ENCODE peak calls at places on chromosomes 2 and 18, in seven cellular contexts. D is tibial nerve, Q is A549, Z is thyroid gland, F is adrenal gland, R is HepG2, G is spleen. K is an unnamed sample.

GRCh38 chr2:72035518-72036172 is 112.0 kb downstream of the CYP26B1 start:
- DNase-seq in Q (no peak), G (peak; percentile 64), F (peak; percentile 34), R (no peak), Z (no peak), D (no peak), K (no peak)

GRCh38 chr2:74524005-74524404 is 2.0 kb downstream of the DQX1 start:
- DNase-seq in Z (no peak), G (peak; percentile 55), R (no peak), Q (no peak), D (no peak), F (no peak), K (no peak)

GRCh38 chr2:47217277-47217676 is 62.2 kb upstream of the STPG4 start:
- DNase-seq in G (no peak), Q (no peak), R (no peak), Z (no peak), D (no peak), F (no peak), K (no peak)

GRCh38 chr2:241570961-241571581 is 12.5 kb downstream of the BOK start:
- DNase-seq in G (peak; percentile 74), F (no peak), R (no peak), Z (no peak), Q (no peak), D (no peak), K (no peak)

GRCh38 chr2:10890706-10891270 is 20.9 kb upstream of the KCNF1 start:
- DNase-seq in R (no peak), Z (no peak), F (no peak), Q (no peak), D (no peak), G (no peak), K (no peak)

GRCh38 chr2:225353579-225354085 is 45.9 kb upstream of the NYAP2 start:
- DNase-seq in D (no peak), F (no peak), Q (no peak), Z (no peak), R (no peak), G (no peak), K (no peak)

GRCh38 chr18:37176307-37176934 is 347.5 kb downstream of the KIAA1328 start:
- DNase-seq in G (no peak), Q (no peak), R (no peak), Z (no peak), D (no peak), F (no peak), K (no peak)

GRCh38 chr2:217973008-217973787 is 29.6 kb downstream of the TNS1 start:
- DNase-seq in G (peak; percentile 40), D (no peak), Q (no peak), F (peak; percentile 6), R (no peak), Z (no peak), K (peak; percentile 14)

GRCh38 chr2:65025453-65026128 is 30.6 kb upstream of the CEP68 start:
- DNase-seq in Z (no peak), Q (no peak), R (peak; percentile 27), D (no peak), F (no peak), G (no peak), K (no peak)

GRCh38 chr2:174138161-174138560 is 110.2 kb downstream of the OLA1 start:
- DNase-seq in Z (no peak), G (no peak), D (no peak), F (peak; percentile 17), Q (peak; percentile 7), R (peak; percentile 23), K (no peak)

GRCh38 chr2:70141754-70142589 is 48.8 kb downstream of the C2orf42 start:
- DNase-seq in Q (peak; percentile 51), D (no peak), R (peak; percentile 67), F (peak; percentile 80), Z (peak; percentile 81), G (no peak), K (no peak)

GRCh38 chr2:95206086-95206485 is 1.2 kb upstream of the ZNF892 start:
- DNase-seq in F (no peak), Z (no peak), D (no peak), Q (no peak), R (no peak), G (no peak), K (no peak)

GRCh38 chr18:27605107-27605834 is 420.2 kb upstream of the CHST9 start:
- DNase-seq in D (peak; percentile 60), R (peak; percentile 53), Z (peak; percentile 53), F (peak; percentile 60), Q (peak; percentile 7), G (no peak), K (peak; percentile 18)

GRCh38 chr2:30205456-30205855 is 25.9 kb upstream of the LBH start:
- DNase-seq in R (no peak), D (no peak), F (no peak), Z (no peak), Q (no peak), G (no peak), K (no peak)

GRCh38 chr2:184611221-184612085 is 13.1 kb downstream of the ZNF804A start:
- DNase-seq in F (no peak), R (no peak), D (no peak), Q (no peak), G (no peak), Z (no peak), K (no peak)

GRCh38 chr2:130901061-130901460 is 64.3 kb downstream of the ARHGEF4 start:
- DNase-seq in D (no peak), F (no peak), Q (no peak), R (no peak), G (no peak), Z (no peak), K (no peak)

GRCh38 chr2:235685024-235685721 is 191.3 kb downstream of the AGAP1 start:
- DNase-seq in R (no peak), Z (no peak), F (no peak), D (no peak), G (no peak), Q (no peak), K (no peak)

GRCh38 chr2:152115952-152116351 is 17.1 kb upstream of the CACNB4 start:
- DNase-seq in Z (no peak), F (no peak), G (no peak), R (no peak), Q (no peak), D (no peak), K (no peak)

GRCh38 chr2:152122161-152122560 is 23.3 kb upstream of the CACNB4 start:
- DNase-seq in Z (no peak), G (no peak), R (no peak), D (no peak), Q (no peak), F (no peak), K (no peak)

DNA sequence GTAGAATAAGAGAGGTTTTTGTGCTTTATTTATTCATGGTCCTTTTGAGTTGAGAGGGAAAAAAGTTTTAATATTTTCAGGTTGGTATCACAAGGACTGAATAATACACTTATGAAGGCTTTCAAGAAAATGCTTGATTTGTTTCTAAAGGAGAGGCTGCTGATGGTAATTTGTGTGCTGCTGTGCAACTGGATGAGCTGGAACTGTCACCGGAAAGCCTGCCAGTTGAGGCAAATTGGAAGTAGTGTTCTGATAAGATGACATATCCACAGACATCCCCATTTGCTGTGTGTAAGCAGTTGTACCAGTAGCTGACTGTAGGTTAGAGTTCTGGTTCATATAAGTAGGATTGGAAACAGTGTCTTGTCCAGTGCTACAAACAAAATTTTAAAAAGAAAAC is 21.6 kb upstream of the CACNB4 start:
- DNase-seq in F (no peak), G (no peak), Q (no peak), Z (no peak), R (no peak), D (no peak), K (no peak)
- H3K27ac ChIP-seq in F (no peak overlapping the region), G (no peak overlapping the region), Q (no peak overlapping the region), Z (no peak overlapping the region), R (no peak overlapping the region), D (no peak overlapping the region), K (no peak overlapping the region)

GRCh38 chr2:164868563-164869419 is 27.2 kb upstream of the COBLL1 start:
- DNase-seq in G (no peak), F (no peak), D (no peak), Q (no peak), Z (no peak), R (no peak), K (no peak)

GRCh38 chr2:164873096-164873670 is 31.6 kb upstream of the COBLL1 start:
- DNase-seq in D (no peak), Z (peak; percentile 38), R (no peak), G (no peak), Q (no peak), F (no peak), K (no peak)

GRCh38 chr2:164867779-164868397 is 26.3 kb upstream of the COBLL1 start:
- DNase-seq in R (no peak), Z (no peak), G (no peak), D (no peak), Q (no peak), F (no peak), K (no peak)

GRCh38 chr2:164869420-164869772 is 27.8 kb upstream of the COBLL1 start:
- DNase-seq in G (no peak), Q (no peak), D (no peak), F (no peak), Z (no peak), R (no peak), K (no peak)

DNA sequence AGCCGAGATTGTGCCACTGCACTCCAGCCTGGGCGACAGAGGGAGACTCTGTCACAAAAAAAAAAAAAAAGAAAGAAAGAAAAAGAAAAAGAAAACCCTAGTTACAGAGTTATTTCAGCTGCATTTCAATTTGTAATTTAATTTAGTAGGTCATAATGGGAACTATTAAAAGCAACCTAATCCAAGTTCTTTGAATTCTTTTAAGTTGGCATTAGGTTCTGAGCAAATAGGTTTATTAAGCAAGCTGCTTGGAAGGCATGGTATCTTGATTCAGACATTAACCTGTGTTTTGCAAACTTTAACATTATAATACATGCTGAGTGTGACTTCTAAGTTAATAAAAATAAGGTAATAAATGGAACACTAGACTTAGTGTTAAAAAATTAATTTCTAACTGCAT is 29.8 kb upstream of the COBLL1 start:
- DNase-seq in G (no peak), D (no peak), Z (no peak), R (no peak), Q (no peak), F (no peak), K (no peak)
- TF ChIP-seq POLR2A in G (no peak), D (no peak), Z (no peak), R (no peak), Q (no peak), F (no peak), K (no peak)

GRCh38 chr2:68367918-68368656 is 3.0 kb downstream of the PLEK start:
- DNase-seq in R (no peak), Q (no peak), G (no peak), D (no peak), F (no peak), Z (no peak), K (no peak)
- H3K27ac ChIP-seq in R (no peak overlapping the region), Q (no peak overlapping the region), G (peak overlapping the region; percentile 89), D (peak overlapping the region; percentile 11), F (no peak overlapping the region), Z (no peak overlapping the region), K (no peak overlapping the region)

GRCh38 chr18:12410121-12410520 is 2.4 kb downstream of the PRELID3A start:
- DNase-seq in F (no peak), Q (no peak), R (no peak), Z (no peak), D (no peak), G (peak; percentile 57), K (no peak)

GRCh38 chr18:12411456-12411855 is 3.7 kb downstream of the PRELID3A start:
- DNase-seq in F (no peak), Z (no peak), Q (no peak), G (peak; percentile 41), D (no peak), R (no peak), K (no peak)

GRCh38 chr18:12409466-12409865 is 1.7 kb downstream of the PRELID3A start:
- DNase-seq in G (peak; percentile 23), R (no peak), Z (no peak), D (no peak), Q (no peak), F (no peak), K (no peak)

GRCh38 chr18:12406376-12407111 is 1.2 kb upstream of the PRELID3A start:
- DNase-seq in R (no peak), Z (peak; percentile 35), F (no peak), G (peak; percentile 66), D (no peak), Q (no peak), K (no peak)

GRCh38 chr18:12408247-12408869 is 629 bp downstream of the PRELID3A start:
- DNase-seq in D (no peak), R (no peak), Q (no peak), G (no peak), Z (peak; percentile 51), F (no peak), K (no peak)
- TF ChIP-seq POLR2A in D (no peak), R (no peak), Q (no peak), G (no peak), Z (no peak), F (no peak), K (no peak)

K was measured in uterus.